ENCODE peak calls at places on chromosomes 4 and X, in five cellular contexts. Z is AG04450, A is A673, C is SK-N-SH, T is neural progenitor cell. X is an unnamed sample.

GRCh38 chr4:164780839-164781238 is 26.9 kb downstream of the SMIM31 start:
- DNase-seq in Z (no peak), T (no peak), C (no peak), A (no peak), X (no peak)

GRCh38 chr4:62571494-62571893 is 1371.4 kb downstream of the ADGRL3 start:
- DNase-seq in C (no peak), Z (no peak), A (no peak), T (no peak), X (no peak)

GRCh38 chr4:80362578-80363181 is 27.1 kb downstream of the CFAP299 start:
- DNase-seq in C (peak; percentile 39), T (peak; percentile 79), Z (no peak), A (peak; percentile 29), X (no peak)

GRCh38 chr4:56405016-56405415 is 17.7 kb upstream of the AASDH start:
- DNase-seq in T (no peak), Z (no peak), C (no peak), A (no peak), X (no peak)

GRCh38 chrX:65508851-65509250 is 25.7 kb downstream of the LAS1L start:
- DNase-seq in Z (no peak), T (no peak), A (no peak), C (no peak), X (no peak)

GRCh38 chr4:94446386-94446785 is 5.4 kb upstream of the PDLIM5 start:
- DNase-seq in C (no peak), Z (peak; percentile 47), A (no peak), T (no peak), X (no peak)

GRCh38 chrX:16993791-16994318 is 47.4 kb downstream of the REPS2 start:
- DNase-seq in Z (no peak), T (peak; percentile 8), A (no peak), C (no peak), X (no peak)

GRCh38 chrX:15616531-15616930 is 15.8 kb upstream of the ACE2 start:
- DNase-seq in C (no peak), Z (no peak), T (no peak), A (no peak), X (no peak)

GRCh38 chr4:113355550-113356371 is 306.3 kb downstream of the ANK2 start:
- DNase-seq in Z (peak; percentile 32), A (peak; percentile 94), T (no peak), C (no peak), X (peak; percentile 9)

GRCh38 chr4:4755306-4755705 is 104.2 kb upstream of the MSX1 start:
- DNase-seq in A (peak; percentile 57), C (no peak), T (peak; percentile 50), Z (no peak), X (no peak)

GRCh38 chr4:72194453-72194852 is 162.7 kb downstream of the NPFFR2 start:
- DNase-seq in T (no peak), Z (no peak), A (no peak), C (no peak), X (no peak)

GRCh38 chr4:2179717-2180116 is 62.2 kb downstream of the HAUS3 start:
- DNase-seq in Z (no peak), C (no peak), A (no peak), T (no peak), X (no peak)

GRCh38 chrX:103248553-103248952 is 6.4 kb downstream of the TCEAL8 start:
- DNase-seq in T (no peak), C (peak; percentile 28), A (peak; percentile 42), Z (no peak), X (peak; percentile 1)

GRCh38 chr4:186798951-186799659 is 75.4 kb upstream of the FAT1 start:
- DNase-seq in A (no peak), T (no peak), Z (no peak), C (no peak), X (no peak)

GRCh38 chr4:142129473-142129872 is 493.1 kb downstream of the IL15 start:
- DNase-seq in A (no peak), T (no peak), Z (no peak), C (no peak), X (no peak)

GRCh38 chr4:6341696-6342095 is 72.0 kb downstream of the WFS1 start:
- DNase-seq in T (no peak), A (no peak), Z (no peak), C (no peak), X (no peak)

GRCh38 chrX:40947276-40947675 is 138.0 kb upstream of the USP9X start:
- DNase-seq in C (no peak), A (no peak), T (no peak), Z (no peak), X (no peak)

GRCh38 chr4:140099993-140100392 is 54.0 kb downstream of the MAML3 start:
- DNase-seq in T (no peak), A (peak; percentile 83), Z (no peak), C (peak; percentile 59), X (no peak)

GRCh38 chr4:8585721-8586161 is 5.5 kb downstream of the GPR78 start:
- DNase-seq in Z (no peak), T (no peak), A (no peak), C (no peak), X (no peak)

GRCh38 chr4:2251795-2252529 is 9.9 kb downstream of the MXD4 start:
- DNase-seq in A (no peak), C (peak; percentile 35), T (no peak), Z (no peak), X (no peak)

GRCh38 chrX:8939344-8939743 is 94.6 kb downstream of the FAM9B start:
- DNase-seq in T (no peak), Z (no peak), A (no peak), C (no peak), X (no peak)

GRCh38 chrX:150933945-150934350 is 35.5 kb upstream of the CD99L2 start:
- DNase-seq in Z (no peak), C (no peak), T (peak; percentile 23), A (no peak), X (no peak)

GRCh38 chrX:63932006-63932405 is 147.0 kb upstream of the ARHGEF9 start:
- DNase-seq in A (no peak), T (no peak), C (no peak), Z (no peak), X (no peak)

GRCh38 chrX:95351089-95351488 is 1333.6 kb upstream of the DIAPH2 start:
- DNase-seq in Z (no peak), A (no peak), C (no peak), T (no peak), X (no peak)

GRCh38 chr4:3656441-3657376 is 109.5 kb upstream of the ADRA2C start:
- DNase-seq in T (peak; percentile 33), C (no peak), Z (no peak), A (peak; percentile 77), X (no peak)

GRCh38 chrX:101462892-101463291 is 22.4 kb upstream of the ARMCX4 start:
- DNase-seq in C (peak; percentile 38), Z (no peak), T (peak; percentile 3), A (peak; percentile 36), X (no peak)

GRCh38 chr4:38884254-38884653 is 16.6 kb downstream of the FAM114A1 start:
- DNase-seq in T (no peak), A (no peak), Z (no peak), C (no peak), X (no peak)

GRCh38 chr4:40842725-40843401 is 93.1 kb downstream of the NSUN7 start:
- DNase-seq in Z (no peak), T (peak; percentile 61), A (no peak), C (no peak), X (no peak)

GRCh38 chrX:139429913-139430312 is 100.6 kb upstream of the F9 start:
- DNase-seq in Z (no peak), A (peak; percentile 48), C (no peak), T (peak; percentile 40), X (no peak)
- TF ChIP-seq CTCF in Z (no peak), A (peak; percentile 54), C (peak; percentile 11), T (peak; percentile 48), X (peak; percentile 34)

GRCh38 chrX:2508648-2509335 is 8.0 kb upstream of the DHRSX start:
- DNase-seq in T (no peak), Z (no peak), C (no peak), A (no peak), X (no peak)

GRCh38 chrX:2511326-2511725 is 10.6 kb upstream of the DHRSX start:
- DNase-seq in A (no peak), T (no peak), C (no peak), Z (no peak), X (no peak)

GRCh38 chrX:2503591-2504500 is 3.1 kb upstream of the DHRSX start:
- DNase-seq in T (no peak), A (no peak), Z (no peak), C (no peak), X (no peak)

GRCh38 chrX:2504706-2505332 is 4.0 kb upstream of the DHRSX start:
- DNase-seq in C (no peak), Z (no peak), T (no peak), A (no peak), X (no peak)

GRCh38 chrX:2507904-2508630 is 7.3 kb upstream of the DHRSX start:
- DNase-seq in Z (no peak), C (no peak), T (no peak), A (no peak), X (no peak)
- H3K4me3 ChIP-seq in Z (no peak overlapping the region), C (no peak overlapping the region), T (no peak overlapping the region), A (no peak overlapping the region), X (no peak overlapping the region)

GRCh38 chrX:76454456-76454927 is 27.0 kb downstream of the MAGEE1 start:
- DNase-seq in A (peak; percentile 24), T (peak; percentile 39), Z (no peak), C (peak; percentile 6), X (no peak)
- TF ChIP-seq CTCF in A (peak; percentile 54), T (peak; percentile 56), Z (peak; percentile 56), C (peak; percentile 67), X (peak; percentile 50)

GRCh38 chr4:53595204-53595603 is 3.9 kb upstream of the LNX1 start:
- DNase-seq in C (no peak), A (no peak), T (no peak), Z (no peak), X (no peak)

GRCh38 chr4:53592128-53592527 is 842 bp upstream of the LNX1 start:
- DNase-seq in A (peak; percentile 2), T (no peak), Z (no peak), C (no peak), X (no peak)

GRCh38 chr4:53593765-53594164 is 2.5 kb upstream of the LNX1 start:
- DNase-seq in A (peak; percentile 64), C (no peak), Z (no peak), T (no peak), X (no peak)

GRCh38 chr4:53591372-53591892 is at the start of gene LNX1:
- DNase-seq in T (peak; percentile 35), C (no peak), Z (no peak), A (no peak), X (no peak)

DNA sequence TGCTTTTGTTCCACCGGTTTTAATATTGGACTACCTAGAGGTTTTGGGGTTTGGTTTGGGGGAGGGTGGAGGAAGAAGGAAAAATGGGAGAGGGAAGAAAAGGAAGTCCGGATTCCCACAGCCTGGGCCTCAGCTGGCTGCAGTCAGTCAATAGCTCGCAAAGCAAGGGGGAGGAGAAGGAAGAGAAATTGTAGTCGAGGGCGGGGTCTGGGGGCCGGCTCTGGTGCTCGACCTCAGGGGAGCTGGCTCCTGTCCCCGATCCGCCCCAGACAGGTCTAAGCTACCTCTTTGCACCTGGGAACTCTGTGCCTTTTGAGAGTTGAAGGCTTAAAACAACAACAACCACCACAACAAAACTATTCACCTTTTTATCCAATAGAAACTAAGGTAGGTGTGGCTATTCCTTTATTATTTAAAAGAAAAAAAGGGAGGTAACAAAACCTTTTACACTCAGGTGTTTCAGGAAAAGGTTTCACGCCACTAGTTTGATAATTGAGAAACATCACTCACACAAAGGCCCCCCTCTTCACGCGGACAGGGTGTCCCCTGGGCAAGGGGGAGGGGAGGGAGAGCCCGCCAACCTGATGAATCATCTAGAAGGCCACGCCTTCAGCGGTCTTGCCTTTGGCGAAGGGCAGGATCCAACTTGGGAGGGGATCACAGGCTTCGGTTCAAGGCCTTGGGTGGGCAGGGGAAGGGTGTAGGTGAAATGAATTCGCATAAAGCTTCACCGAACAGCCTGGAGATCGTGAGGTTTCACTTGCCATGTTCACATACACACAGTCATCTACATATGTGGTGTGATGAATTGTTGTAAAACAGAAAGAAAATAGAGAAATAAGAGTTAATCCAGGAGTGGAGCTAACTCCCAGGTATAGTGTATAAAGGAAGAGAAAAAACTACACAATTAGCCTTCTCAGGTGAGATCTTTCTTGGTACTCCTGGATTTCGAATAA is 1.7 kb upstream of the LNX1 start:
- DNase-seq in Z (no peak), T (peak; percentile 57), A (no peak), C (no peak), X (no peak)
- H3K4me3 ChIP-seq in Z (no peak overlapping the region), T (peak overlapping the region; percentile 44), A (no peak overlapping the region), C (no peak overlapping the region), X (peak overlapping the region; percentile 22)

X was measured in retinal pigment epithelial cell.